ENCODE peak calls at places on chromosomes 11 and 22, in four cellular contexts. K, D, M and A are unnamed samples.

GRCh38 chr22:45311033-45311531 is 1.3 kb downstream of the FAM118A start:
- DNase-seq in K (no peak), D (no peak), M (no peak), A (no peak)

GRCh38 chr11:122696662-122697061 is 41.1 kb downstream of the UBASH3B start:
- DNase-seq in K (no peak), D (no peak), M (no peak), A (no peak)

GRCh38 chr11:69640995-69641581 is at the start of gene CCND1:
- DNase-seq in K (no peak), D (peak; percentile 92), M (peak; percentile 80), A (peak; percentile 74)

GRCh38 chr11:23206736-23207336 is 346.6 kb upstream of the CCDC179 start:
- DNase-seq in K (no peak), D (no peak), M (no peak), A (peak; percentile 80)

GRCh38 chr11:133894956-133895549 is 49.7 kb upstream of the SPATA19 start:
- DNase-seq in K (no peak), D (no peak), M (no peak), A (no peak)

GRCh38 chr22:49091917-49092545 is 735.6 kb downstream of the BRD1 start:
- DNase-seq in K (no peak), D (no peak), M (peak; percentile 24), A (no peak)

GRCh38 chr22:23784215-23784732 is 2.5 kb upstream of the SMARCB1 start:
- DNase-seq in K (no peak), D (no peak), M (no peak), A (no peak)

GRCh38 chr11:108906329-108906728 is 241.5 kb downstream of the DDX10 start:
- DNase-seq in K (no peak), D (peak; percentile 93), M (no peak), A (peak; percentile 77)

GRCh38 chr11:26951849-26952515 is 41.9 kb upstream of the FIBIN start:
- DNase-seq in K (no peak), D (no peak), M (no peak), A (no peak)

GRCh38 chr11:125583496-125583895 is 9.2 kb upstream of the STT3A start:
- DNase-seq in K (no peak), D (no peak), M (no peak), A (no peak)

GRCh38 chr11:2527621-2528291 is 82.9 kb downstream of the KCNQ1 start:
- DNase-seq in K (no peak), D (no peak), M (peak; percentile 44), A (no peak)

GRCh38 chr11:134452026-134452848 is 40.2 kb upstream of the B3GAT1 start:
- DNase-seq in K (no peak), D (no peak), M (no peak), A (no peak)

GRCh38 chr11:15073361-15074205 is at the start of gene CALCB:
- DNase-seq in K (no peak), D (peak; percentile 18), M (peak; percentile 51), A (peak; percentile 13)
- H3K4me3 ChIP-seq in K (no peak within 1 kb of the TSS), D (peak within 1 kb of the TSS; percentile 29), M (peak within 1 kb of the TSS; percentile 44), A (peak within 1 kb of the TSS; percentile 28)

GRCh38 chr11:100682247-100682969 is 4.7 kb upstream of the ARHGAP42 start:
- DNase-seq in K (no peak), D (peak; percentile 4), M (no peak), A (peak; percentile 30)
- TF ChIP-seq CTCF in K (no peak), D (peak; percentile 49), M (peak; percentile 38), A (peak; percentile 25)

DNA sequence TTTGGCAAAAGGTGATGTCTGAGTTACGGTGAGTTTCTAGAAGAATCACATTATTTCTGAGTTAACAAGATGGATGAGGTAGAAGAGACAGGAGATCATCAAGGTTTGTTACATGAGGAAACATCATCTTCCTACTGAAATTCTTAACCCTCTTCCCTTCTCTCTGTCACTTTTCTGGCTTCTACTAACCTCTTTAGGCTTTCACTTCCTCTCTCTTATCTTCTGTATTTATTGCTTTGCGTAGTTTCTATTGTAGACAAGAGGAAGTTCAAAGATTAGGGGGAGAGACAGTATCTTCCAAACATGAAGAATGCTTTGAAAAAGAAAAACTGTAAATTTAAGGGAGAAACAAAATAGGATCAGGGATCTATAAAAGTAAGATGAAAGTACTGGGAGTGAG is 75.4 kb downstream of the TRPC6 start:
- DNase-seq in K (no peak), D (no peak), M (no peak), A (no peak)
- H3K4me3 ChIP-seq in K (no peak overlapping the region), D (no peak overlapping the region), M (no peak overlapping the region), A (no peak overlapping the region)

DNA sequence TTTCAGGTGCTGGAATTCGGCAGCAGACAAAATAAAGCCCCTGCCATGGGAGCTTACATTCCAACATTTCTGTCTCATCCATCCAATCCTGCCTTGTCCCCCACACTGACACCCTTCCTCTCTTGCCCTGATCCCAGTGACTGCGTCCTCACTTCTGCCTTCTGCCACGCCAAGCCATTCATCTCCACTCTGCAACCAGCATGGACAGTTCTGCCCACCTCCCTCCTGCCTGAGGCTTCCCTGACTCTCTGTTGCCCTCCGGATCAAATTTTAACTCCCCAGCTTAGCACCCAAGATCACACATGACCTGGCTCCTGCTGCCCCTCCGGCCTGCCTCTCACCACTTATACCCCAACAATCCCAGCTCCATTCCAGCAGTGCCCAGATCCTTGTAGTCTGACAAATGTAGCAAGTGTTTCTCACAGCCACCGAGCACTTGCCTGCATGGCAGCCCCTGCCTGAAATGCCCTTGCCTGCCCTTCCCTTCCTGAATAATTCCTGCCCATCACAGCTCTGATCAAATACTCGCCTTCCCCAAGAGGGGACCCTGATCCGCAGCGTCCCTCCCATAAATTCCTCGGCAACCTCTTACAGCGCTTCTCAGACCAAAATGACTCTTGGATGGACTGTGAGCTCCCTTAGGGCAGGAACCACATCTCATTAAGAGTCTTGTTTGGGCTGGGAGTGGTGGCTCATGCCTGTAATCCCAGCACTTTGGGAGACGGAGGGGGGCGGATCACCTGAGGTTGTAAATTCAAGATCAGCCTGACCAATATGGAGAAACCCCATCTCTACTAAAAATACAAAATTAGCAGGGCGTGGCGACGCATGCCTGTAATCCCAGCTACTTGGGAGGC is 2.3 kb downstream of the ACTN3 start:
- DNase-seq in K (no peak), D (no peak), M (no peak), A (no peak)
- TF ChIP-seq CTCF in K (no peak), D (no peak), M (no peak), A (no peak)

DNA sequence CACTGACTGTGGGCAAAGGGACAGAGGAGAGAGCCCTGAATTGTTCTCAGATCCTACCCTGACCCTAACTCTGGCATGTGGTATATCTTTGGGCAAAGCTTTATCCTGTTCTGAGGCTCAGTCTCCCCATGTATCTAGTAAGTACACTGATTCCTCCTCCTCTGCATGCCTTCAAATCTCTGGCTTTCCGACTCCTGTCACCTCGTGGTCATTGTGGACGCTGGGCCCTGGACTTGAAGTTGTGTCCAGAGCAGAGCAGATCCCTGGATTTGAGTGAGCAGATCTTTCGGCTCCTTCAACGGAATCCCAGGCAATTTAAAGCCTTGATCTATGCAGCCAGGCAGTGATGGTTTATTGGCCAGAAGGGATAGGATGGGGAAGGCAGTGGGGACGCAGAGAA is 3.0 kb downstream of the MOGAT2 start:
- DNase-seq in K (no peak), D (no peak), M (no peak), A (no peak)
- H3K4me3 ChIP-seq in K (no peak overlapping the region), D (no peak overlapping the region), M (no peak overlapping the region), A (no peak overlapping the region)

DNA sequence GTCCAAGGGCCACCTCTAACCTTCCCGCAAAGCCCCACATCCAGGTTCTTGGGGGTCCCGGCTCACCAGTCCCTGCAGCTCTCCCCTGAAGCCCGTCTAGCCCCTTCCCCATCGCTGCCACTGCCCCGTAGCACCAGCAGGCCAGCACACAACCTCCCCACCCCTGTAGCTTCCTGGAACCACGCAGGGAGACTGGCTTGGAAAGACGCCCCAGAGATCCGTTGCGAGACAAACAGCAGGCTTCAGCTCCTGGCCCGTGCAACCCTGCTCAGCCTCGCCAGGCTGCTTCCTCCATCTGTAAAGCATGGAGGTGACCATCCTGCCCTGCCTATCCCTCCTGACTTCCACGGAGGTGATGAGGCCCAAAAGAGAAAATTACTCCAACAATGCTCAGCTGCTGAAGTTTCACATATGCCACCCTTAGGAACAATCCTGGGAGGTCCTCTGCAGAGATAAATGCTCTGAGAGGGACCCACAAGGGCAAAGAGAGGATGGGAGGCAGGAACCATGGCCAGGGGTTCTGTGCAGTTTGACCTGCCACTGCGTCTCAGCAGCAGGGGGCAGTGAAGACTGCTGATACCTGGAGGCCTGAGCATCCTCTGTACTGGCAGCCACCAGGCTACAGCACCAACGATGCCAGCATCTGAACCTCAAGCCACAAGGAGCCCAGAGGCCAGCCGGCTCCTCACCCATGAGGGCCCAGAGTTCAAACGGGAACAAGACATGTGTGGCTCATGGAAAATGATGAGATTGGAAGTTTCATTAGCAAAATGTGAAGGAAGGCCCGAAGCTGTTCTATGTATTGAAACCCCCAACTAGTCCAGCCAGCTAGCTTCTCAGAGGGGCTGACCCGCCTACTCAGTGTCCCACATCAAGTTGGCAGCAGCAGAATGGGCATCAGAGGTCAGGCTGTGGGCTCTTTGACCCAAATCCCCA is 16.1 kb downstream of the DGCR2 start:
- DNase-seq in K (no peak), D (no peak), M (no peak), A (no peak)
- TF ChIP-seq CTCF in K (no peak), D (no peak), M (peak; percentile 26), A (peak; percentile 26)

GRCh38 chr22:42966389-42966998 is 48.5 kb downstream of the PACSIN2 start:
- DNase-seq in K (no peak), D (no peak), M (no peak), A (no peak)

GRCh38 chr22:42967933-42968332 is 47.0 kb downstream of the PACSIN2 start:
- DNase-seq in K (peak; percentile 69), D (peak; percentile 49), M (peak; percentile 86), A (no peak)

GRCh38 chr22:42970029-42970428 is 44.9 kb downstream of the PACSIN2 start:
- DNase-seq in K (no peak), D (no peak), M (no peak), A (peak; percentile 87)

GRCh38 chr22:42967005-42967404 is 47.9 kb downstream of the PACSIN2 start:
- DNase-seq in K (no peak), D (no peak), M (no peak), A (no peak)

GRCh38 chr22:42969348-42969975 is 45.5 kb downstream of the PACSIN2 start:
- DNase-seq in K (no peak), D (peak; percentile 78), M (no peak), A (peak; percentile 61)
- H3K4me3 ChIP-seq in K (no peak overlapping the region), D (no peak overlapping the region), M (no peak overlapping the region), A (no peak overlapping the region)

GRCh38 chr11:70895061-70895670 is 357.2 kb downstream of the SHANK2 start:
- DNase-seq in K (no peak), D (no peak), M (peak; percentile 23), A (no peak)

GRCh38 chr11:70889411-70889810 is 363.0 kb downstream of the SHANK2 start:
- DNase-seq in K (no peak), D (no peak), M (peak; percentile 19), A (no peak)

GRCh38 chr11:70891844-70892380 is 360.5 kb downstream of the SHANK2 start:
- DNase-seq in K (no peak), D (no peak), M (peak; percentile 30), A (no peak)

GRCh38 chr11:70894566-70894965 is 357.8 kb downstream of the SHANK2 start:
- DNase-seq in K (no peak), D (no peak), M (peak; percentile 13), A (no peak)

DNA sequence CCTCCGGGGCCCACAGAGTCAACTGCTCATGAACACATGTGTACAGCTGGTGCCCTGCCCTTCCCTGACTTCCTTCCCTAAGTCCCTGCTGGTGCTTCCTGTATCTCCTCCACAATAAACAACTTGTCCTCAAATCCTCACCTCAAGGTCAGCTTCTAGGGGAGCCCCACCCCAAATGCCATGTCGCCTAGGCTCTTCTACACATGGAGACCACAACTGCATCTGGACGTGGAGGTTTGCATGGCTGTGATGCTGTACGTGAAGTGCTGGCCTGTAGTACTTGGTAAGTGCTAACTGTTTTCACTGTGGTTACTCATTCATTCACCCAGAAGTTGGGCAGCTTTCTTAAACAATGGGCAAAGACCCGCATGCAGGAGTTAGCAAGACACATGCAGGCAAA is 359.5 kb downstream of the SHANK2 start:
- DNase-seq in K (no peak), D (no peak), M (peak; percentile 40), A (no peak)
- TF ChIP-seq CTCF in K (no peak), D (no peak), M (no peak), A (no peak)

GRCh38 chr11:10301656-10302293 is 3.1 kb upstream of the ADM start:
- DNase-seq in K (no peak), D (peak; percentile 79), M (no peak), A (no peak)
- H3K4me3 ChIP-seq in K (no peak overlapping the region), D (peak overlapping the region; percentile 98), M (peak overlapping the region; percentile 86), A (peak overlapping the region; percentile 75)